ENCODE peak calls at places on chromosomes 6 and 20, in six cellular contexts. C is stimulated activated CD4-positive, alpha-beta T cell treated with anti-CD3 and anti-CD28 coated beads, Interleukin-15, amount 100 ng/mL, for 48 hours; H is fibroblast of the aortic adventitia; F is stimulated activated CD8-positive, alpha-beta memory T cell treated with anti-CD3 and anti-CD28 coated beads, Interleukin-7, amount 100 ng/mL, for 4 hours; O is naive thymus-derived CD8-positive, alpha-beta T cell; Y is activated T-helper 9 cell treated with anti-CD3 and anti-CD28 coated beads, Interleukin-2, amount 50 U/mL, for 16 hours. R is an unnamed sample.

GRCh38 chr20:11851646-11852045 is 66.0 kb upstream of the BTBD3 start:
- DNase-seq in F (no peak), Y (no peak), H (no peak), C (no peak), O (no peak), R (no peak)

GRCh38 chr20:19074828-19075516 is 137.5 kb upstream of the SLC24A3 start:
- DNase-seq in H (no peak), Y (no peak), F (peak; percentile 10), C (no peak), O (peak; percentile 6), R (no peak)

GRCh38 chr6:163825033-163825432 is 410.5 kb downstream of the QKI start:
- DNase-seq in C (no peak), O (no peak), H (no peak), F (no peak), Y (no peak), R (no peak)

GRCh38 chr6:31776961-31777666 is at the start of gene VWA7:
- DNase-seq in C (peak; percentile 72), Y (peak; percentile 71), H (peak; percentile 73), O (peak; percentile 24), F (peak; percentile 81), R (no peak)

GRCh38 chr6:42315991-42316378 is 98.3 kb upstream of the MRPS10 start:
- DNase-seq in C (no peak), H (peak; percentile 96), Y (no peak), O (no peak), F (no peak), R (no peak)

GRCh38 chr6:168432196-168432595 is 8.8 kb upstream of the SMOC2 start:
- DNase-seq in O (no peak), H (no peak), F (no peak), Y (no peak), C (no peak), R (no peak)

GRCh38 chr6:137148291-137149076 is 25.0 kb downstream of the IL22RA2 start:
- DNase-seq in F (no peak), H (peak; percentile 73), C (no peak), Y (no peak), O (no peak), R (no peak)

GRCh38 chr20:50709574-50709973 is 18.2 kb upstream of the RIPOR3 start:
- DNase-seq in C (no peak), Y (no peak), F (no peak), H (no peak), O (no peak), R (no peak)

GRCh38 chr20:17281478-17281877 is 54.6 kb downstream of the PCSK2 start:
- DNase-seq in O (no peak), F (no peak), Y (no peak), H (no peak), C (no peak), R (no peak)

GRCh38 chr20:50680106-50680960 is 11.0 kb downstream of the RIPOR3 start:
- DNase-seq in O (no peak), H (peak; percentile 27), Y (no peak), F (no peak), C (no peak), R (no peak)

GRCh38 chr6:71375676-71376075 is 87.1 kb downstream of the OGFRL1 start:
- DNase-seq in O (no peak), C (no peak), F (no peak), Y (no peak), H (peak; percentile 61), R (no peak)

GRCh38 chr20:10508060-10508459 is 73.0 kb downstream of the SLX4IP start:
- DNase-seq in O (no peak), Y (no peak), H (peak; percentile 65), F (no peak), C (no peak), R (no peak)

GRCh38 chr6:90284745-90285481 is 11.7 kb downstream of the BACH2 start:
- DNase-seq in Y (no peak), C (no peak), F (no peak), O (peak; percentile 29), H (peak; percentile 34), R (no peak)

GRCh38 chr6:127120787-127121636 is 2.5 kb downstream of the RSPO3 start:
- DNase-seq in O (peak; percentile 43), H (peak; percentile 89), F (no peak), C (peak; percentile 52), Y (no peak), R (peak; percentile 72)

GRCh38 chr6:132391391-132392291 is 9.6 kb downstream of the MOXD1 start:
- DNase-seq in Y (no peak), C (no peak), H (peak; percentile 72), F (no peak), O (no peak), R (no peak)

GRCh38 chr6:44064948-44065272 is 62.3 kb downstream of the MRPL14 start:
- DNase-seq in F (no peak), C (no peak), Y (no peak), H (no peak), O (no peak), R (no peak)

GRCh38 chr6:117306227-117306784 is 40.9 kb downstream of the VGLL2 start:
- DNase-seq in Y (no peak), C (no peak), O (no peak), F (no peak), H (no peak), R (no peak)

GRCh38 chr6:20692023-20692422 is 157.8 kb downstream of the CDKAL1 start:
- DNase-seq in H (no peak), O (no peak), Y (no peak), F (no peak), C (no peak), R (no peak)

GRCh38 chr6:23454090-23454998 is 671.7 kb upstream of the NRSN1 start:
- DNase-seq in H (no peak), F (no peak), C (no peak), Y (no peak), O (no peak), R (no peak)

R was measured in naive thymus-derived CD4-positive, alpha-beta T cell.